ENCODE peak calls at places on chromosomes 12 and 14, in five cellular contexts. One of them, this sample, is unnamed.
A peak's percentile ranks its signal among the peaks of the same experiment; 100 is the strongest.

GRCh38 chr14:32331227-32331597 is 2.1 kb downstream of the AKAP6 start:
- DNase-seq in fibroblast of pulmonary artery: no peak
- DNase-seq in hepatocyte: no peak
- DNase-seq in uterus: no peak
- DNase-seq in body of pancreas: no peak
- DNase-seq in this sample: no peak

GRCh38 chr12:62716866-62717477 is 218.0 kb downstream of the PPM1H start:
- DNase-seq in hepatocyte: no peak
- DNase-seq in body of pancreas: no peak
- DNase-seq in uterus: no peak
- DNase-seq in fibroblast of pulmonary artery: no peak
- DNase-seq in this sample: no peak

GRCh38 chr12:85955127-85955526 is 81.0 kb downstream of the NTS start:
- DNase-seq in uterus: no peak
- DNase-seq in hepatocyte: no peak
- DNase-seq in fibroblast of pulmonary artery: peak; percentile 45
- DNase-seq in body of pancreas: no peak
- DNase-seq in this sample: no peak

GRCh38 chr12:103810108-103810507 is 30.9 kb downstream of the NT5DC3 start:
- DNase-seq in hepatocyte: no peak
- DNase-seq in body of pancreas: no peak
- DNase-seq in uterus: no peak
- DNase-seq in fibroblast of pulmonary artery: no peak
- DNase-seq in this sample: no peak

GRCh38 chr12:111636209-111636928 is 37.3 kb upstream of the ATXN2 start:
- DNase-seq in body of pancreas: peak; percentile 39
- DNase-seq in fibroblast of pulmonary artery: peak; percentile 79
- DNase-seq in uterus: peak; percentile 86
- DNase-seq in hepatocyte: peak; percentile 78
- DNase-seq in this sample: no peak

GRCh38 chr12:63941879-63942278 is 97.4 kb downstream of the SRGAP1 start:
- DNase-seq in uterus: no peak
- DNase-seq in hepatocyte: no peak
- DNase-seq in fibroblast of pulmonary artery: no peak
- DNase-seq in body of pancreas: no peak
- DNase-seq in this sample: no peak

GRCh38 chr14:54730156-54730961 is 163.4 kb downstream of the SAMD4A start:
- DNase-seq in uterus: no peak
- DNase-seq in body of pancreas: peak; percentile 31
- DNase-seq in fibroblast of pulmonary artery: peak; percentile 50
- DNase-seq in hepatocyte: no peak
- DNase-seq in this sample: no peak

GRCh38 chr12:80490329-80490728 is 46.3 kb downstream of the PTPRQ start:
- DNase-seq in fibroblast of pulmonary artery: no peak
- DNase-seq in body of pancreas: no peak
- DNase-seq in hepatocyte: no peak
- DNase-seq in uterus: no peak
- DNase-seq in this sample: peak; percentile 5

GRCh38 chr14:97458302-97459137 is 661.3 kb downstream of the VRK1 start:
- DNase-seq in fibroblast of pulmonary artery: no peak
- DNase-seq in hepatocyte: peak; percentile 69
- DNase-seq in uterus: peak; percentile 15
- DNase-seq in body of pancreas: peak; percentile 52
- DNase-seq in this sample: no peak

GRCh38 chr12:93727195-93727811 is 50.1 kb downstream of the CRADD start:
- DNase-seq in uterus: peak; percentile 44
- DNase-seq in hepatocyte: no peak
- DNase-seq in body of pancreas: peak; percentile 5
- DNase-seq in fibroblast of pulmonary artery: no peak
- DNase-seq in this sample: no peak

GRCh38 chr12:70692681-70693288 is 55.6 kb upstream of the PTPRB start:
- DNase-seq in body of pancreas: no peak
- DNase-seq in uterus: no peak
- DNase-seq in hepatocyte: no peak
- DNase-seq in fibroblast of pulmonary artery: peak; percentile 68
- DNase-seq in this sample: no peak

GRCh38 chr14:51607677-51608076 is 44.0 kb upstream of the FRMD6 start:
- DNase-seq in fibroblast of pulmonary artery: peak; percentile 45
- DNase-seq in body of pancreas: peak; percentile 3
- DNase-seq in hepatocyte: peak; percentile 58
- DNase-seq in uterus: no peak
- DNase-seq in this sample: no peak

GRCh38 chr14:54572316-54572715 is 5.4 kb downstream of the SAMD4A start:
- DNase-seq in hepatocyte: no peak
- DNase-seq in body of pancreas: no peak
- DNase-seq in fibroblast of pulmonary artery: peak; percentile 54
- DNase-seq in uterus: no peak
- DNase-seq in this sample: no peak

GRCh38 chr12:105319691-105320209 is 10.7 kb upstream of the C12orf75 start:
- DNase-seq in fibroblast of pulmonary artery: no peak
- DNase-seq in uterus: no peak
- DNase-seq in hepatocyte: no peak
- DNase-seq in body of pancreas: no peak
- DNase-seq in this sample: no peak

GRCh38 chr12:26492406-26492805 is 297.0 kb downstream of the SSPN start:
- DNase-seq in hepatocyte: no peak
- DNase-seq in body of pancreas: no peak
- DNase-seq in fibroblast of pulmonary artery: no peak
- DNase-seq in uterus: no peak
- DNase-seq in this sample: no peak

GRCh38 chr14:66378712-66379111 is 107.5 kb upstream of the CCDC196 start:
- DNase-seq in uterus: no peak
- DNase-seq in body of pancreas: no peak
- DNase-seq in fibroblast of pulmonary artery: no peak
- DNase-seq in hepatocyte: no peak
- DNase-seq in this sample: no peak

GRCh38 chr14:31270196-31270772 is 62.7 kb upstream of the HECTD1 start:
- DNase-seq in hepatocyte: peak; percentile 33
- DNase-seq in fibroblast of pulmonary artery: no peak
- DNase-seq in uterus: no peak
- DNase-seq in body of pancreas: peak; percentile 17
- DNase-seq in this sample: no peak

GRCh38 chr12:102948941-102949352 is 8.5 kb upstream of the ASCL1 start:
- DNase-seq in hepatocyte: peak; percentile 64
- DNase-seq in body of pancreas: peak; percentile 33
- DNase-seq in fibroblast of pulmonary artery: peak; percentile 54
- DNase-seq in uterus: no peak
- DNase-seq in this sample: no peak

GRCh38 chr14:72525087-72525909 is 368.6 kb downstream of the DPF3 start:
- DNase-seq in hepatocyte: no peak
- DNase-seq in uterus: no peak
- DNase-seq in fibroblast of pulmonary artery: no peak
- DNase-seq in body of pancreas: no peak
- DNase-seq in this sample: no peak

GRCh38 chr14:105067140-105067968 is 2.1 kb upstream of the GPR132 start:
- DNase-seq in body of pancreas: no peak
- DNase-seq in fibroblast of pulmonary artery: peak; percentile 18
- DNase-seq in hepatocyte: no peak
- DNase-seq in uterus: no peak
- DNase-seq in this sample: no peak

GRCh38 chr12:120997448-120997847 is 18.8 kb downstream of the C12orf43 start:
- DNase-seq in hepatocyte: no peak
- DNase-seq in fibroblast of pulmonary artery: no peak
- DNase-seq in uterus: no peak
- DNase-seq in body of pancreas: no peak
- DNase-seq in this sample: no peak

GRCh38 chr14:73753043-73753886 is 39.1 kb upstream of the PNMA1 start:
- DNase-seq in uterus: no peak
- DNase-seq in body of pancreas: peak; percentile 62
- DNase-seq in hepatocyte: peak; percentile 77
- DNase-seq in fibroblast of pulmonary artery: peak; percentile 65
- DNase-seq in this sample: no peak

GRCh38 chr12:66144796-66145754 is 14.5 kb upstream of the LLPH start:
- DNase-seq in body of pancreas: peak; percentile 72
- DNase-seq in uterus: peak; percentile 26
- DNase-seq in hepatocyte: peak; percentile 66
- DNase-seq in fibroblast of pulmonary artery: peak; percentile 96
- DNase-seq in this sample: peak; percentile 35

GRCh38 chr12:32583535-32583934 is 95.6 kb upstream of the DNM1L start:
- DNase-seq in uterus: no peak
- DNase-seq in body of pancreas: no peak
- DNase-seq in hepatocyte: peak; percentile 11
- DNase-seq in fibroblast of pulmonary artery: peak; percentile 53
- DNase-seq in this sample: no peak

GRCh38 chr12:68158427-68158826 is 1.1 kb downstream of the IFNG start:
- DNase-seq in hepatocyte: no peak
- DNase-seq in body of pancreas: no peak
- DNase-seq in uterus: no peak
- DNase-seq in fibroblast of pulmonary artery: peak; percentile 4
- DNase-seq in this sample: no peak

GRCh38 chr12:116863275-116863767 is 17.9 kb downstream of the HRK start:
- DNase-seq in body of pancreas: no peak
- DNase-seq in uterus: no peak
- DNase-seq in hepatocyte: peak; percentile 30
- DNase-seq in fibroblast of pulmonary artery: no peak
- DNase-seq in this sample: no peak
- TF ChIP-seq CTCF in body of pancreas: no peak
- TF ChIP-seq CTCF in uterus: no peak
- TF ChIP-seq CTCF in hepatocyte: peak; percentile 24
- TF ChIP-seq CTCF in fibroblast of pulmonary artery: peak; percentile 43
- TF ChIP-seq CTCF in this sample: peak; percentile 52

DNA sequence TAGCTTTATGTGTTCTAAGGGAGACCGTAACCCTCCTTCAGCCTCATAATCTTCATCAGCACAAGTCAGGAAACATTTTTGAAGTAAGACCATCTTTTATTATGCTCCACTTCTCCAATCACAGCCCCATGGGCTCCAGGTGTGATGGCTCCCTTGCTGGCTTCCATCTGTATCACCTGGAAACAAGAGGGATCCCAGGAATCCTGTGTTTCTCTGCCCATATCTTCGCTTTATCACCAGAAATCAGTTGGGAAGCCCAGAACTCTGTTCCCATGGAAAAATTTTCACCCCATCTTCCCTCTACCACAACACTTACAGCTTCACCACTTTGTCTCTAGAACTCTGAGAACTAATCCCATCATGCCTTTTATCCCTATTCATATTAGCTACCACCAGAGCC is 68.3 kb downstream of the METTL25 start:
- DNase-seq in hepatocyte: no peak
- DNase-seq in uterus: no peak
- DNase-seq in body of pancreas: no peak
- DNase-seq in fibroblast of pulmonary artery: no peak
- DNase-seq in this sample: no peak
- H3K4me3 ChIP-seq in hepatocyte: no peak overlapping the region
- H3K4me3 ChIP-seq in uterus: no peak overlapping the region
- H3K4me3 ChIP-seq in body of pancreas: no peak overlapping the region
- H3K4me3 ChIP-seq in fibroblast of pulmonary artery: no peak overlapping the region
- H3K4me3 ChIP-seq in this sample: no peak overlapping the region

DNA sequence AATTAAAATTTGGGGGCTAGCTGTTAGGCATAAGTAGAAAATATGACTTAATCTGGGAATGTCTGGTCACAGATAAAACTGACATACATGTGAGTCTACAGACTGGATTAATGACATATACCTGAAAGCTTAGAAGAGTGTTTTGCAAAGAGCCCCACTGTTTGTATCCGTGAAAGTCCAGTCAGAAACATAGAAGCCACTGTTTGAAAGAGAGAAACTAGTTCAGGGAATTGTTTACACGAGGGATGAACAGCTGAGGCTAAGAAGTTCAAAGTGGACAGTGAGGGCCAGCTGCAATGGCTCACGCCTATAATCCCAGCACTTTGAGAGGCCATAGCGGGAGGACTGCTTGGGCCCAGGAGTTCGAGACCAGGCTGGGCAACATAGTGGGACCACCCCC is 36.2 kb upstream of the SGPP1 start:
- DNase-seq in body of pancreas: no peak
- DNase-seq in hepatocyte: no peak
- DNase-seq in uterus: no peak
- DNase-seq in fibroblast of pulmonary artery: no peak
- DNase-seq in this sample: no peak
- TF ChIP-seq CTCF in body of pancreas: no peak
- TF ChIP-seq CTCF in hepatocyte: no peak
- TF ChIP-seq CTCF in uterus: no peak
- TF ChIP-seq CTCF in fibroblast of pulmonary artery: no peak
- TF ChIP-seq CTCF in this sample: no peak

DNA sequence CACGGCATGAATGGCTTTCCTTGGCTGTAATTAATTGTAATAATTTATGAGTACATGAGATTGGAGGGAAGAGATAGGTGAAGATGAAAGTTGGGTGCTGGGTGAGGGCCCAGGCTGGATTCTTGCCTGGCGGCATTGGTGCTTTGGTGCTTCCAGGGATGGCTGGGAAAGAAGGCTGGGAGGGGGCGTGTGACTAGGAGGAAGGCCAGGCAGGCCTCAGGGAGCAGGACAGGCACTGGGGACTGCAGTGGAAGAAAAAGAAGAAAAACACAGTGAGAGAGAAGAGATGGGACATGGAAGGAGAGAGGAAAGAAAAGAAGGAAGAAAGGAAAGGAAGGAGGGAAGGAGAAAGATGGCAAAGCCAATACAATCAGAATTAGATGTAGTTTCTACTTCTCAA is 3.7 kb downstream of the HOXC9 start:
- DNase-seq in hepatocyte: no peak
- DNase-seq in uterus: no peak
- DNase-seq in fibroblast of pulmonary artery: no peak
- DNase-seq in body of pancreas: no peak
- DNase-seq in this sample: no peak
- H3K4me3 ChIP-seq in hepatocyte: no peak overlapping the region
- H3K4me3 ChIP-seq in uterus: no peak overlapping the region
- H3K4me3 ChIP-seq in fibroblast of pulmonary artery: no peak overlapping the region
- H3K4me3 ChIP-seq in body of pancreas: no peak overlapping the region
- H3K4me3 ChIP-seq in this sample: no peak overlapping the region

DNA sequence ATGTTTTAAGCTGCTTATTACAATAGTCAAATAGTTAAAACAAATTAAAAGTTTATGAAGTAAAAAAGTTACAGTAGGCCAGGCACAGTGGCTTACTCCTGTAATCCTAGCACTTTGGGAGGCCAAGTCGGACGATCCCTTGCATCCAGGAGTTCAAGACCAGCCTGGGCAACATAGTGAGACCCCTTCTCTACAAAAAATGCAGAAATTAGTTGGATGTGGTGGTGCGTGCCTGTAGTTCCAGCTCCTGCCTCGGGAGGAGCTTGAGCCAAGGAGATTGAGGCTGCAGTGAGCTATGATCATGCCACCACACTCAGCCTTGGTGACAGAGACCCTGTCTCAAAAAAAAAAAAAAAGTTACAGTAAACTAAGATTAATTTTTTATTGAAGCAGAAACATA is 142.6 kb downstream of the MIPOL1 start:
- DNase-seq in uterus: no peak
- DNase-seq in body of pancreas: no peak
- DNase-seq in hepatocyte: no peak
- DNase-seq in fibroblast of pulmonary artery: no peak
- DNase-seq in this sample: no peak
- TF ChIP-seq CTCF in uterus: no peak
- TF ChIP-seq CTCF in body of pancreas: no peak
- TF ChIP-seq CTCF in hepatocyte: peak; percentile 3
- TF ChIP-seq CTCF in fibroblast of pulmonary artery: no peak
- TF ChIP-seq CTCF in this sample: no peak

DNA sequence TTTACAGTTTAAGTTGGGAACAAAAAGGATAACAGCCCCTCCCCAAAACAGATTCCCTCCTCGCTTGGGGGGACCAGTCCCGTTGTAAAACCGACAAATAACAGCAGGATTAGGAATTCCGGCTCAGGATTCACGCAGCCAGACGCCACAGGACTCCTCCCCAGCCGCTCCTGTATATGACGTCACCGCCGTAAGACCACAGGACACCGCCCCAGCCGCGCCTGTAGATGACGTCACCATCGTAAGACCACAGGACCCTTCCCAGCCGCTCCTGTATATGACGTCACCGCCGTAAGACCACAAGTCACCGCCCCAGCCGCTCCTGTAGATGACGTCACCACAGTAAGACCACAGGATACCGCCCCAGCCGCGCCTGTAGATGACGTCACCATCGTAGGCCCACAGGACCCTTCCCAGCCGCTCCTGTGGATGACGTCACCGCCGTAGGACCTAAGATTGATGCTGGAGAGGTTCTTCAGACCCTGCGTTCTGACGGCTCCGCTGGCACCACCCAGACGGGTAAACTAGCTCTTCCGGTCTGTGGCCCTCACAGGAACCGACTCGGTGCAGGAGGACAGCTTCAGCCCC is 44.0 kb upstream of the FBRSL1 start:
- DNase-seq in uterus: peak; percentile 26
- DNase-seq in fibroblast of pulmonary artery: peak; percentile 79
- DNase-seq in body of pancreas: peak; percentile 42
- DNase-seq in hepatocyte: peak; percentile 80
- DNase-seq in this sample: peak; percentile 48
- H3K4me3 ChIP-seq in uterus: peak overlapping the region; percentile 29
- H3K4me3 ChIP-seq in fibroblast of pulmonary artery: peak overlapping the region; percentile 48
- H3K4me3 ChIP-seq in body of pancreas: no peak overlapping the region
- H3K4me3 ChIP-seq in hepatocyte: no peak overlapping the region
- H3K4me3 ChIP-seq in this sample: peak overlapping the region; percentile 33